ENCODE peak calls at places on chromosomes 1 and 21, in seven cellular contexts. G is heart left ventricle; K is NCI-H187 treated with DMSO at 0.1 percent for 48 hours; W is tibial artery; B is H9; R is stimulated activated CD8-positive, alpha-beta memory T cell treated with anti-CD3 and anti-CD28 coated beads, Interleukin-2, amount 100 ng/mL, for 48 hours; E is lower leg skin. O is an unnamed sample.

GRCh38 chr1:55443175-55443933 is 228.2 kb upstream of the USP24 start:
- DNase-seq in B (no peak), E (peak), W (peak), R (no peak), K (peak), G (peak), O (peak)

GRCh38 chr1:10625554-10625953 is 150.8 kb downstream of the PEX14 start:
- DNase-seq in E (peak), B (peak), W (peak), G (no peak), R (no peak), K (no peak), O (no peak)

GRCh38 chr1:160710531-160711252 is 930 bp downstream of the CD48 start:
- DNase-seq in W (no peak), G (no peak), E (no peak), R (no peak), B (no peak), K (no peak), O (no peak)

GRCh38 chr21:36338975-36339374 is 19.0 kb downstream of the MORC3 start:
- DNase-seq in R (no peak), E (no peak), G (no peak), K (no peak), B (no peak), W (no peak), O (no peak)

GRCh38 chr1:15424146-15424667 is 14.0 kb upstream of the CTRC start:
- DNase-seq in B (no peak), E (no peak), K (peak), W (no peak), R (no peak), G (no peak), O (no peak)

GRCh38 chr1:22808846-22809501 is 98.3 kb downstream of the EPHB2 start:
- DNase-seq in B (no peak), W (peak), K (no peak), G (peak), E (no peak), R (no peak), O (peak)

GRCh38 chr1:16012590-16013219 is 5.1 kb downstream of the HSPB7 start:
- DNase-seq in W (peak), B (peak), E (no peak), K (no peak), G (peak), R (peak), O (peak)

GRCh38 chr1:230763927-230764591 is 16.9 kb downstream of the CAPN9 start:
- DNase-seq in B (no peak), R (no peak), E (no peak), G (no peak), W (no peak), K (no peak), O (no peak)

GRCh38 chr1:233442392-233442791 is 114.9 kb downstream of the MAP3K21 start:
- DNase-seq in R (no peak), W (no peak), B (no peak), G (no peak), K (no peak), E (no peak), O (no peak)

GRCh38 chr1:244325056-244325764 is 126.5 kb downstream of the ADSS2 start:
- DNase-seq in R (no peak), K (no peak), B (peak), W (no peak), G (no peak), E (peak), O (no peak)

GRCh38 chr1:29380532-29380931 is 144.2 kb downstream of the PTPRU start:
- DNase-seq in E (no peak), R (no peak), K (no peak), G (no peak), W (no peak), B (no peak), O (no peak)

GRCh38 chr21:38319781-38320180 is 63.0 kb downstream of the KCNJ15 start:
- DNase-seq in G (no peak), K (no peak), R (no peak), W (no peak), B (no peak), E (no peak), O (no peak)

GRCh38 chr1:246907472-246907871 is 24.3 kb downstream of the AHCTF1 start:
- DNase-seq in W (no peak), B (no peak), K (no peak), G (no peak), E (no peak), R (no peak), O (no peak)

GRCh38 chr1:31575373-31576140 is 758 bp upstream of the TINAGL1 start:
- DNase-seq in R (no peak), K (no peak), W (no peak), G (no peak), B (no peak), E (no peak), O (no peak)

GRCh38 chr1:180387413-180387812 is 115.0 kb downstream of the ACBD6 start:
- DNase-seq in G (no peak), W (no peak), R (no peak), B (no peak), E (no peak), K (no peak), O (no peak)

GRCh38 chr1:224213438-224214119 is 30.5 kb downstream of the DEGS1 start:
- DNase-seq in G (no peak), E (no peak), R (no peak), B (peak), K (no peak), W (no peak), O (no peak)

GRCh38 chr21:36428789-36429671 is 43.8 kb downstream of the CHAF1B start:
- DNase-seq in E (no peak), R (no peak), B (no peak), K (no peak), G (no peak), W (no peak), O (no peak)

GRCh38 chr21:38134084-38134873 is 122.5 kb upstream of the KCNJ15 start:
- DNase-seq in E (no peak), W (no peak), R (no peak), B (no peak), G (no peak), K (no peak), O (no peak)

GRCh38 chr1:169572184-169572583 is 14.1 kb downstream of the F5 start:
- DNase-seq in G (no peak), E (no peak), R (no peak), W (no peak), B (no peak), K (no peak), O (no peak)

GRCh38 chr1:86470859-86471258 is 2.1 kb downstream of the CLCA1 start:
- DNase-seq in E (no peak), K (no peak), W (no peak), R (no peak), G (no peak), B (no peak), O (no peak)

GRCh38 chr1:34144743-34145142 is 20.3 kb downstream of the CSMD2 start:
- DNase-seq in R (no peak), K (no peak), G (no peak), B (no peak), E (no peak), W (no peak), O (no peak)

GRCh38 chr1:30110826-30111225 is 612.6 kb downstream of the MATN1 start:
- DNase-seq in R (no peak), K (no peak), B (no peak), G (no peak), E (no peak), W (no peak), O (no peak)

GRCh38 chr1:101290119-101290921 is 53.5 kb downstream of the S1PR1 start:
- DNase-seq in K (no peak), W (no peak), E (no peak), R (no peak), B (no peak), G (no peak), O (no peak)

GRCh38 chr1:113701429-113701828 is 57.9 kb downstream of the PHTF1 start:
- DNase-seq in K (no peak), G (no peak), W (no peak), E (no peak), R (no peak), B (peak), O (no peak)

GRCh38 chr1:26015358-26015757 is 6.2 kb upstream of the EXTL1 start:
- DNase-seq in G (no peak), B (no peak), R (no peak), E (no peak), W (no peak), K (no peak), O (no peak)

GRCh38 chr1:150477733-150478132 is 9.5 kb upstream of the TARS2 start:
- DNase-seq in R (no peak), G (no peak), W (no peak), B (no peak), K (no peak), E (peak), O (no peak)

GRCh38 chr1:156959414-156959813 is 39.0 kb downstream of the LRRC71 start:
- DNase-seq in W (no peak), G (no peak), E (no peak), B (no peak), K (peak), R (no peak), O (no peak)

GRCh38 chr1:192270398-192270797 is 46.4 kb upstream of the RGS21 start:
- DNase-seq in W (no peak), R (no peak), K (no peak), E (no peak), B (no peak), G (no peak), O (no peak)

GRCh38 chr21:44527156-44527982 is 12.6 kb downstream of the KRTAP10-1 start:
- DNase-seq in G (peak), W (peak), E (peak), K (no peak), B (peak), R (no peak), O (peak)

GRCh38 chr1:243756529-243756928 is 93.5 kb downstream of the AKT3 start:
- DNase-seq in B (no peak), R (no peak), W (no peak), G (no peak), E (no peak), K (no peak), O (no peak)

GRCh38 chr1:109792056-109792831 is 28.5 kb upstream of the EPS8L3 start:
- DNase-seq in E (peak), K (no peak), B (peak), G (peak), R (no peak), W (peak), O (peak)

GRCh38 chr1:100866041-100866900 is 28.4 kb downstream of the EXTL2 start:
- DNase-seq in G (no peak), W (no peak), B (no peak), K (no peak), E (no peak), R (no peak), O (no peak)

GRCh38 chr21:46193829-46194373 is 9.6 kb upstream of the SPATC1L start:
- DNase-seq in W (peak), K (no peak), B (no peak), G (no peak), R (no peak), E (no peak), O (no peak)

GRCh38 chr1:89552481-89553194 is 28.0 kb downstream of the LRRC8B start:
- DNase-seq in W (no peak), G (no peak), B (no peak), K (no peak), E (no peak), R (no peak), O (no peak)

GRCh38 chr1:235067396-235068154 is 61.1 kb downstream of the TOMM20 start:
- DNase-seq in W (peak), R (no peak), K (no peak), E (peak), G (peak), B (no peak), O (peak)

GRCh38 chr1:46747683-46748288 is 28.9 kb upstream of the EFCAB14 start:
- DNase-seq in E (no peak), W (no peak), B (peak), G (peak), R (no peak), K (peak), O (no peak)

GRCh38 chr1:155196893-155197638 is 10.6 kb downstream of the THBS3 start:
- DNase-seq in R (no peak), W (no peak), B (no peak), K (no peak), E (no peak), G (no peak), O (peak)

GRCh38 chr1:53112861-53113260 is 29.6 kb downstream of the SLC1A7 start:
- DNase-seq in B (no peak), R (no peak), W (no peak), G (no peak), K (no peak), E (no peak), O (no peak)

GRCh38 chr1:194024659-194025058 is 838.2 kb upstream of the B3GALT2 start:
- DNase-seq in E (no peak), W (no peak), R (no peak), K (no peak), G (no peak), B (no peak), O (no peak)

GRCh38 chr1:157403203-157403602 is 149.1 kb downstream of the FCRL5 start:
- DNase-seq in W (no peak), G (no peak), R (no peak), E (peak), K (no peak), B (peak), O (no peak)